ENCODE peak calls at places on chromosomes 11 and 22, in five cellular contexts. One of them, this sample, is unnamed.

GRCh38 chr11:121523581-121524232 is 70.9 kb upstream of the SORL1-AS1 start:
- DNase-seq in LHCN-M2: no peak
- DNase-seq in fibroblast of lung: no peak
- DNase-seq in stimulated activated CD4-positive, alpha-beta T cell treated with anti-CD3 and anti-CD28 coated beads, Interleukin-2, amount 100 ng/mL, for 48 hours: no peak
- DNase-seq in AG08396: no peak
- DNase-seq in this sample: no peak

GRCh38 chr22:49918911-49919881 is 762 bp downstream of the CRELD2 start:
- DNase-seq in LHCN-M2: no peak
- DNase-seq in stimulated activated CD4-positive, alpha-beta T cell treated with anti-CD3 and anti-CD28 coated beads, Interleukin-2, amount 100 ng/mL, for 48 hours: no peak
- DNase-seq in fibroblast of lung: no peak
- DNase-seq in AG08396: no peak
- DNase-seq in this sample: no peak

GRCh38 chr22:25996669-25997068 is 172.6 kb upstream of the SEZ6L start:
- DNase-seq in AG08396: no peak
- DNase-seq in stimulated activated CD4-positive, alpha-beta T cell treated with anti-CD3 and anti-CD28 coated beads, Interleukin-2, amount 100 ng/mL, for 48 hours: no peak
- DNase-seq in LHCN-M2: no peak
- DNase-seq in fibroblast of lung: no peak
- DNase-seq in this sample: no peak

GRCh38 chr11:2269601-2270321 is 627 bp downstream of the ASCL2 start:
- DNase-seq in fibroblast of lung: peak
- DNase-seq in stimulated activated CD4-positive, alpha-beta T cell treated with anti-CD3 and anti-CD28 coated beads, Interleukin-2, amount 100 ng/mL, for 48 hours: peak
- DNase-seq in LHCN-M2: peak
- DNase-seq in AG08396: peak
- DNase-seq in this sample: no peak

GRCh38 chr11:102313225-102313940 is 3.9 kb upstream of the BIRC3 start:
- DNase-seq in stimulated activated CD4-positive, alpha-beta T cell treated with anti-CD3 and anti-CD28 coated beads, Interleukin-2, amount 100 ng/mL, for 48 hours: no peak
- DNase-seq in fibroblast of lung: peak
- DNase-seq in AG08396: no peak
- DNase-seq in LHCN-M2: peak
- DNase-seq in this sample: no peak

GRCh38 chr11:62645660-62645933 is 816 bp downstream of the GANAB start:
- DNase-seq in AG08396: no peak
- DNase-seq in fibroblast of lung: no peak
- DNase-seq in stimulated activated CD4-positive, alpha-beta T cell treated with anti-CD3 and anti-CD28 coated beads, Interleukin-2, amount 100 ng/mL, for 48 hours: no peak
- DNase-seq in LHCN-M2: no peak
- DNase-seq in this sample: no peak

GRCh38 chr11:44608654-44609027 is 43.2 kb downstream of the CD82 start:
- DNase-seq in AG08396: no peak
- DNase-seq in stimulated activated CD4-positive, alpha-beta T cell treated with anti-CD3 and anti-CD28 coated beads, Interleukin-2, amount 100 ng/mL, for 48 hours: no peak
- DNase-seq in LHCN-M2: no peak
- DNase-seq in fibroblast of lung: no peak
- DNase-seq in this sample: no peak

GRCh38 chr11:119160151-119160550 is 8.4 kb upstream of the NLRX1 start:
- DNase-seq in fibroblast of lung: no peak
- DNase-seq in stimulated activated CD4-positive, alpha-beta T cell treated with anti-CD3 and anti-CD28 coated beads, Interleukin-2, amount 100 ng/mL, for 48 hours: no peak
- DNase-seq in AG08396: no peak
- DNase-seq in LHCN-M2: no peak
- DNase-seq in this sample: no peak

GRCh38 chr11:71998649-71999310 is at the start of gene IL18BP:
- DNase-seq in AG08396: no peak
- DNase-seq in fibroblast of lung: no peak
- DNase-seq in LHCN-M2: no peak
- DNase-seq in stimulated activated CD4-positive, alpha-beta T cell treated with anti-CD3 and anti-CD28 coated beads, Interleukin-2, amount 100 ng/mL, for 48 hours: peak
- DNase-seq in this sample: peak

GRCh38 chr11:67410984-67411784 is 4.3 kb upstream of the CARNS1 start:
- DNase-seq in fibroblast of lung: no peak
- DNase-seq in stimulated activated CD4-positive, alpha-beta T cell treated with anti-CD3 and anti-CD28 coated beads, Interleukin-2, amount 100 ng/mL, for 48 hours: no peak
- DNase-seq in LHCN-M2: no peak
- DNase-seq in AG08396: peak
- DNase-seq in this sample: no peak

GRCh38 chr11:76623171-76623883 is 47.2 kb downstream of the LRRC32 start:
- DNase-seq in fibroblast of lung: peak
- DNase-seq in LHCN-M2: peak
- DNase-seq in AG08396: no peak
- DNase-seq in stimulated activated CD4-positive, alpha-beta T cell treated with anti-CD3 and anti-CD28 coated beads, Interleukin-2, amount 100 ng/mL, for 48 hours: no peak
- DNase-seq in this sample: no peak

GRCh38 chr11:3192511-3193372 is 25.9 kb downstream of the MRGPRG start:
- DNase-seq in stimulated activated CD4-positive, alpha-beta T cell treated with anti-CD3 and anti-CD28 coated beads, Interleukin-2, amount 100 ng/mL, for 48 hours: no peak
- DNase-seq in fibroblast of lung: no peak
- DNase-seq in AG08396: no peak
- DNase-seq in LHCN-M2: no peak
- DNase-seq in this sample: no peak

GRCh38 chr22:22094921-22095320 is 112.3 kb upstream of the TOP3B start:
- DNase-seq in stimulated activated CD4-positive, alpha-beta T cell treated with anti-CD3 and anti-CD28 coated beads, Interleukin-2, amount 100 ng/mL, for 48 hours: no peak
- DNase-seq in fibroblast of lung: no peak
- DNase-seq in LHCN-M2: no peak
- DNase-seq in AG08396: no peak
- DNase-seq in this sample: no peak

GRCh38 chr22:49536571-49537131 is 291.0 kb downstream of the BRD1 start:
- DNase-seq in stimulated activated CD4-positive, alpha-beta T cell treated with anti-CD3 and anti-CD28 coated beads, Interleukin-2, amount 100 ng/mL, for 48 hours: no peak
- DNase-seq in fibroblast of lung: no peak
- DNase-seq in AG08396: no peak
- DNase-seq in LHCN-M2: no peak
- DNase-seq in this sample: no peak

GRCh38 chr11:114447444-114447843 is 8.2 kb downstream of the REXO2 start:
- DNase-seq in LHCN-M2: no peak
- DNase-seq in fibroblast of lung: no peak
- DNase-seq in AG08396: peak
- DNase-seq in stimulated activated CD4-positive, alpha-beta T cell treated with anti-CD3 and anti-CD28 coated beads, Interleukin-2, amount 100 ng/mL, for 48 hours: no peak
- DNase-seq in this sample: no peak

GRCh38 chr11:69686856-69687255 is 11.7 kb upstream of the LTO1 start:
- DNase-seq in fibroblast of lung: no peak
- DNase-seq in LHCN-M2: no peak
- DNase-seq in stimulated activated CD4-positive, alpha-beta T cell treated with anti-CD3 and anti-CD28 coated beads, Interleukin-2, amount 100 ng/mL, for 48 hours: no peak
- DNase-seq in AG08396: no peak
- DNase-seq in this sample: no peak

GRCh38 chr11:32580967-32581366 is 2.7 kb upstream of the EIF3M start:
- DNase-seq in stimulated activated CD4-positive, alpha-beta T cell treated with anti-CD3 and anti-CD28 coated beads, Interleukin-2, amount 100 ng/mL, for 48 hours: no peak
- DNase-seq in AG08396: no peak
- DNase-seq in LHCN-M2: no peak
- DNase-seq in fibroblast of lung: no peak
- DNase-seq in this sample: no peak

GRCh38 chr11:44886765-44887164 is 63.9 kb downstream of the TP53I11 start:
- DNase-seq in AG08396: peak
- DNase-seq in fibroblast of lung: peak
- DNase-seq in LHCN-M2: peak
- DNase-seq in stimulated activated CD4-positive, alpha-beta T cell treated with anti-CD3 and anti-CD28 coated beads, Interleukin-2, amount 100 ng/mL, for 48 hours: no peak
- DNase-seq in this sample: no peak

GRCh38 chr11:44258839-44259420 is 51.0 kb downstream of the ALX4 start:
- DNase-seq in stimulated activated CD4-positive, alpha-beta T cell treated with anti-CD3 and anti-CD28 coated beads, Interleukin-2, amount 100 ng/mL, for 48 hours: no peak
- DNase-seq in AG08396: no peak
- DNase-seq in LHCN-M2: peak
- DNase-seq in fibroblast of lung: no peak
- DNase-seq in this sample: no peak

GRCh38 chr22:41075946-41076345 is 16.4 kb upstream of the EP300 start:
- DNase-seq in fibroblast of lung: no peak
- DNase-seq in stimulated activated CD4-positive, alpha-beta T cell treated with anti-CD3 and anti-CD28 coated beads, Interleukin-2, amount 100 ng/mL, for 48 hours: no peak
- DNase-seq in AG08396: no peak
- DNase-seq in LHCN-M2: no peak
- DNase-seq in this sample: no peak

GRCh38 chr11:122696662-122697061 is 41.1 kb downstream of the UBASH3B start:
- DNase-seq in AG08396: no peak
- DNase-seq in LHCN-M2: no peak
- DNase-seq in stimulated activated CD4-positive, alpha-beta T cell treated with anti-CD3 and anti-CD28 coated beads, Interleukin-2, amount 100 ng/mL, for 48 hours: peak
- DNase-seq in fibroblast of lung: no peak
- DNase-seq in this sample: peak

GRCh38 chr22:35516723-35517122 is 23.9 kb upstream of the RASD2 start:
- DNase-seq in AG08396: no peak
- DNase-seq in stimulated activated CD4-positive, alpha-beta T cell treated with anti-CD3 and anti-CD28 coated beads, Interleukin-2, amount 100 ng/mL, for 48 hours: no peak
- DNase-seq in fibroblast of lung: no peak
- DNase-seq in LHCN-M2: no peak
- DNase-seq in this sample: no peak

GRCh38 chr22:37661160-37661924 is 2.8 kb downstream of the PDXP start:
- DNase-seq in AG08396: peak
- DNase-seq in LHCN-M2: peak
- DNase-seq in stimulated activated CD4-positive, alpha-beta T cell treated with anti-CD3 and anti-CD28 coated beads, Interleukin-2, amount 100 ng/mL, for 48 hours: no peak
- DNase-seq in fibroblast of lung: peak
- DNase-seq in this sample: no peak

GRCh38 chr22:41561335-41561734 is 525 bp downstream of the CSDC2 start:
- DNase-seq in fibroblast of lung: peak
- DNase-seq in stimulated activated CD4-positive, alpha-beta T cell treated with anti-CD3 and anti-CD28 coated beads, Interleukin-2, amount 100 ng/mL, for 48 hours: no peak
- DNase-seq in LHCN-M2: peak
- DNase-seq in AG08396: no peak
- DNase-seq in this sample: no peak

GRCh38 chr11:30917859-30918478 is 331.8 kb upstream of the MPPED2 start:
- DNase-seq in stimulated activated CD4-positive, alpha-beta T cell treated with anti-CD3 and anti-CD28 coated beads, Interleukin-2, amount 100 ng/mL, for 48 hours: no peak
- DNase-seq in AG08396: peak
- DNase-seq in fibroblast of lung: peak
- DNase-seq in LHCN-M2: peak
- DNase-seq in this sample: peak

GRCh38 chr11:29183301-29183700 is 833.5 kb downstream of the KCNA4 start:
- DNase-seq in stimulated activated CD4-positive, alpha-beta T cell treated with anti-CD3 and anti-CD28 coated beads, Interleukin-2, amount 100 ng/mL, for 48 hours: no peak
- DNase-seq in AG08396: no peak
- DNase-seq in fibroblast of lung: peak
- DNase-seq in LHCN-M2: no peak
- DNase-seq in this sample: no peak

GRCh38 chr11:108535384-108535955 is 37.3 kb upstream of the POGLUT3 start:
- DNase-seq in LHCN-M2: no peak
- DNase-seq in AG08396: no peak
- DNase-seq in fibroblast of lung: no peak
- DNase-seq in stimulated activated CD4-positive, alpha-beta T cell treated with anti-CD3 and anti-CD28 coated beads, Interleukin-2, amount 100 ng/mL, for 48 hours: no peak
- DNase-seq in this sample: no peak

GRCh38 chr22:49662681-49663080 is 165.0 kb downstream of the BRD1 start:
- DNase-seq in LHCN-M2: no peak
- DNase-seq in stimulated activated CD4-positive, alpha-beta T cell treated with anti-CD3 and anti-CD28 coated beads, Interleukin-2, amount 100 ng/mL, for 48 hours: no peak
- DNase-seq in fibroblast of lung: no peak
- DNase-seq in AG08396: no peak
- DNase-seq in this sample: no peak

GRCh38 chr11:16280256-16280682 is 76.1 kb downstream of the SOX6 start:
- DNase-seq in AG08396: no peak
- DNase-seq in stimulated activated CD4-positive, alpha-beta T cell treated with anti-CD3 and anti-CD28 coated beads, Interleukin-2, amount 100 ng/mL, for 48 hours: no peak
- DNase-seq in LHCN-M2: peak
- DNase-seq in fibroblast of lung: peak
- DNase-seq in this sample: peak

GRCh38 chr11:19976281-19976941 is 183.9 kb downstream of the DBX1 start:
- DNase-seq in AG08396: no peak
- DNase-seq in LHCN-M2: no peak
- DNase-seq in stimulated activated CD4-positive, alpha-beta T cell treated with anti-CD3 and anti-CD28 coated beads, Interleukin-2, amount 100 ng/mL, for 48 hours: no peak
- DNase-seq in fibroblast of lung: no peak
- DNase-seq in this sample: no peak

GRCh38 chr22:35785181-35785923 is 67.7 kb downstream of the APOL5 start:
- DNase-seq in stimulated activated CD4-positive, alpha-beta T cell treated with anti-CD3 and anti-CD28 coated beads, Interleukin-2, amount 100 ng/mL, for 48 hours: no peak
- DNase-seq in AG08396: peak
- DNase-seq in fibroblast of lung: peak
- DNase-seq in LHCN-M2: peak
- DNase-seq in this sample: no peak

GRCh38 chr22:26658671-26659478 is 1.5 kb downstream of the MIAT start:
- DNase-seq in LHCN-M2: peak
- DNase-seq in stimulated activated CD4-positive, alpha-beta T cell treated with anti-CD3 and anti-CD28 coated beads, Interleukin-2, amount 100 ng/mL, for 48 hours: peak
- DNase-seq in AG08396: peak
- DNase-seq in fibroblast of lung: peak
- DNase-seq in this sample: peak

GRCh38 chr11:118380571-118380970 is 20.8 kb upstream of the ATP5MG start:
- DNase-seq in fibroblast of lung: no peak
- DNase-seq in AG08396: no peak
- DNase-seq in LHCN-M2: no peak
- DNase-seq in stimulated activated CD4-positive, alpha-beta T cell treated with anti-CD3 and anti-CD28 coated beads, Interleukin-2, amount 100 ng/mL, for 48 hours: no peak
- DNase-seq in this sample: no peak

GRCh38 chr22:20239063-20239950 is 28.8 kb downstream of the RTN4R start:
- DNase-seq in LHCN-M2: no peak
- DNase-seq in AG08396: peak
- DNase-seq in fibroblast of lung: peak
- DNase-seq in stimulated activated CD4-positive, alpha-beta T cell treated with anti-CD3 and anti-CD28 coated beads, Interleukin-2, amount 100 ng/mL, for 48 hours: no peak
- DNase-seq in this sample: no peak

GRCh38 chr11:129453293-129453721 is 77.7 kb downstream of the BARX2 start:
- DNase-seq in fibroblast of lung: no peak
- DNase-seq in stimulated activated CD4-positive, alpha-beta T cell treated with anti-CD3 and anti-CD28 coated beads, Interleukin-2, amount 100 ng/mL, for 48 hours: no peak
- DNase-seq in AG08396: no peak
- DNase-seq in LHCN-M2: no peak
- DNase-seq in this sample: no peak

GRCh38 chr11:15667127-15667725 is 552.5 kb downstream of the INSC start:
- DNase-seq in fibroblast of lung: peak
- DNase-seq in AG08396: no peak
- DNase-seq in stimulated activated CD4-positive, alpha-beta T cell treated with anti-CD3 and anti-CD28 coated beads, Interleukin-2, amount 100 ng/mL, for 48 hours: no peak
- DNase-seq in LHCN-M2: no peak
- DNase-seq in this sample: no peak

GRCh38 chr22:40499187-40499753 is 128.9 kb downstream of the SGSM3 start:
- DNase-seq in LHCN-M2: peak
- DNase-seq in fibroblast of lung: peak
- DNase-seq in stimulated activated CD4-positive, alpha-beta T cell treated with anti-CD3 and anti-CD28 coated beads, Interleukin-2, amount 100 ng/mL, for 48 hours: no peak
- DNase-seq in AG08396: peak
- DNase-seq in this sample: no peak

This sample was measured in Jurkat, Clone E6-1.